ENCODE peak calls at places on chromosomes 3 and 15, in nine cellular contexts. N, S, O, Y, I, L, A, Q and D are unnamed samples.
A peak's percentile ranks its signal among the peaks of the same experiment; 100 is the strongest.

GRCh38 chr3:172708905-172709775 is 1.7 kb downstream of the NCEH1 start:
- DNase-seq in Y (no peak), L (no peak), O (no peak), A (no peak), I (no peak), N (no peak), Q (no peak), S (no peak), D (peak; percentile 55)

GRCh38 chr15:50911641-50912040 is 3.2 kb downstream of the AP4E1 start:
- DNase-seq in Q (no peak), I (no peak), A (no peak), O (no peak), L (no peak), Y (no peak), N (no peak), S (no peak), D (no peak)

GRCh38 chr3:136277634-136278033 is 27.5 kb downstream of the PCCB start:
- DNase-seq in S (no peak), A (no peak), O (no peak), Y (peak; percentile 98), Q (no peak), I (no peak), L (no peak), N (no peak), D (no peak)

GRCh38 chr3:177487635-177488186 is 290.4 kb upstream of the TBL1XR1 start:
- DNase-seq in O (no peak), I (no peak), S (no peak), L (no peak), Y (no peak), Q (no peak), N (no peak), A (no peak), D (no peak)

GRCh38 chr3:113663324-113663750 is 33.1 kb downstream of the USF3 start:
- DNase-seq in N (peak; percentile 24), Y (no peak), O (no peak), Q (no peak), I (no peak), L (no peak), A (no peak), S (no peak), D (peak; percentile 27)

GRCh38 chr15:58146734-58147133 is 8.6 kb downstream of the AQP9 start:
- DNase-seq in O (no peak), Q (no peak), N (peak; percentile 43), Y (no peak), I (no peak), L (no peak), S (no peak), A (no peak), D (no peak)

GRCh38 chr15:40461958-40462357 is 8.8 kb upstream of the CHST14 start:
- DNase-seq in O (no peak), A (no peak), Q (no peak), L (no peak), Y (no peak), N (no peak), I (no peak), S (no peak), D (no peak)

GRCh38 chr3:126540946-126541627 is 17.1 kb downstream of the CHST13 start:
- DNase-seq in Y (no peak), Q (no peak), O (peak; percentile 45), L (peak; percentile 19), I (no peak), N (no peak), A (no peak), S (no peak), D (no peak)

GRCh38 chr3:38136272-38136806 is 588 bp downstream of the ACAA1 start:
- DNase-seq in A (no peak), N (no peak), Q (no peak), Y (no peak), S (no peak), I (no peak), L (peak; percentile 51), O (no peak), D (peak; percentile 53)

GRCh38 chr3:50242778-50243551 is 7.0 kb downstream of the GNAI2 start:
- DNase-seq in N (no peak), O (no peak), A (peak; percentile 60), S (no peak), I (peak; percentile 39), L (no peak), Q (no peak), Y (no peak), D (peak; percentile 65)

GRCh38 chr3:39050020-39050419 is 1.7 kb downstream of the SCN11A start:
- DNase-seq in L (no peak), N (no peak), Y (no peak), S (no peak), A (no peak), I (no peak), Q (no peak), O (no peak), D (no peak)

GRCh38 chr15:67674983-67675382 is 132.5 kb downstream of the MAP2K5 start:
- DNase-seq in S (no peak), Y (no peak), N (no peak), L (no peak), Q (no peak), O (no peak), I (no peak), A (no peak), D (no peak)

GRCh38 chr15:75578206-75578947 is 738 bp downstream of the PTPN9 start:
- DNase-seq in Q (no peak), L (peak; percentile 52), N (peak; percentile 39), Y (no peak), A (peak; percentile 52), S (no peak), I (peak; percentile 53), O (no peak), D (peak; percentile 50)

GRCh38 chr3:42898896-42899675 is 6.9 kb upstream of the ZNF662 start:
- DNase-seq in I (no peak), Q (no peak), Y (no peak), L (no peak), O (no peak), S (no peak), N (no peak), A (no peak), D (no peak)

GRCh38 chr3:102206506-102207145 is 228.2 kb upstream of the ZPLD1 start:
- DNase-seq in Q (no peak), I (no peak), Y (no peak), S (no peak), L (no peak), A (no peak), N (no peak), O (peak; percentile 81), D (peak; percentile 60)